ENCODE peak calls at places on chromosomes 7 and 10, in four cellular contexts. O is NCI-H1694 treated with DMSO at 0.1 percent for 48 hours, B is T-cell, S is ACHN. Y is an unnamed sample.

GRCh38 chr10:76329891-76330575 is 898.6 kb downstream of the LRMDA start:
- DNase-seq in S (peak), B (no peak), O (no peak), Y (no peak)

GRCh38 chr7:79590571-79591274 is 137.3 kb upstream of the MAGI2 start:
- DNase-seq in O (peak), B (no peak), S (no peak), Y (no peak)

GRCh38 chr10:58972576-58973234 is 203.7 kb upstream of the PHYHIPL start:
- DNase-seq in S (no peak), O (no peak), B (no peak), Y (no peak)

GRCh38 chr10:16521311-16522016 is at the start of gene C1QL3:
- DNase-seq in O (peak), S (peak), B (no peak), Y (peak)

GRCh38 chr7:111059826-111060225 is 31.1 kb upstream of the LRRN3 start:
- DNase-seq in B (no peak), S (no peak), O (no peak), Y (no peak)

GRCh38 chr10:101867931-101868330 is 24.3 kb upstream of the KCNIP2 start:
- DNase-seq in B (no peak), O (no peak), S (no peak), Y (no peak)

GRCh38 chr7:129435414-129435829 is 1.2 kb downstream of the STRIP2 start:
- DNase-seq in S (no peak), O (no peak), B (no peak), Y (no peak)

GRCh38 chr10:1809139-1809755 is 71.9 kb upstream of the ADARB2 start:
- DNase-seq in S (no peak), B (no peak), O (no peak), Y (no peak)

Y was measured in kidney glomerular epithelial cell.